ENCODE peak calls at places on chromosome 22, in ten cellular contexts. Q, M, S, V, G, K, P, T, D and J are unnamed samples. For H3K4me1 and H3K9me3, the result is how much of the 10 kb centered on the place peaks cover.

GRCh38 chr22:29967461-29967860 is 84.5 kb downstream of the MTMR3 start:
- DNase-seq in P (no peak), S (no peak), Q (no peak), K (no peak), V (no peak), G (no peak), D (no peak), M (no peak), T (no peak), J (no peak)

GRCh38 chr22:36160499-36160942 is at the start of gene APOL3:
- DNase-seq in S (peak), K (no peak), T (peak), M (peak), Q (peak), P (peak), D (no peak), G (peak), V (peak), J (peak)

GRCh38 chr22:27918351-27919221 is 470 bp downstream of the PITPNB start:
- DNase-seq in V (peak), S (peak), K (peak), T (peak), D (peak), Q (peak), P (peak), G (peak), M (peak), J (peak)

GRCh38 chr22:29480262-29480511 is 169 bp downstream of the NEFH start:
- DNase-seq in V (no peak), G (no peak), Q (no peak), D (no peak), S (no peak), T (no peak), M (no peak), K (no peak), P (no peak), J (no peak)

GRCh38 chr22:44409211-44409648 is 88.8 kb downstream of the RTL6 start:
- DNase-seq in K (no peak), S (no peak), G (no peak), D (no peak), P (no peak), T (no peak), Q (no peak), V (no peak), M (no peak), J (no peak)

GRCh38 chr22:37206841-37207821 is 5.1 kb downstream of the SSTR3 start:
- DNase-seq in T (no peak), Q (no peak), M (no peak), G (no peak), S (peak), K (no peak), V (no peak), P (no peak), D (no peak), J (no peak)

GRCh38 chr22:25627271-25627848 is 62.9 kb downstream of the GRK3 start:
- DNase-seq in T (no peak), P (no peak), S (no peak), Q (no peak), M (no peak), G (peak), K (no peak), D (no peak), V (no peak), J (no peak)

GRCh38 chr22:30572840-30573593 is 1.4 kb downstream of the GAL3ST1 start:
- DNase-seq in M (no peak), T (peak), S (no peak), Q (no peak), D (peak), P (no peak), V (peak), K (no peak), G (no peak), J (no peak)

GRCh38 chr22:40348025-40348658 is 1.8 kb downstream of the ADSL start:
- DNase-seq in T (peak), K (peak), M (peak), S (peak), P (peak), D (peak), G (peak), Q (peak), V (peak), J (peak)

GRCh38 chr22:49015993-49016908 is 811.4 kb downstream of the BRD1 start:
- DNase-seq in G (no peak), S (no peak), M (no peak), K (no peak), T (no peak), Q (no peak), V (no peak), D (no peak), P (peak), J (no peak)

GRCh38 chr22:46637711-46638600 is 17.8 kb downstream of the GRAMD4 start:
- DNase-seq in P (no peak), M (no peak), D (no peak), G (no peak), Q (no peak), S (no peak), V (no peak), T (no peak), K (no peak), J (no peak)

GRCh38 chr22:46638601-46639431 is 18.6 kb downstream of the GRAMD4 start:
- DNase-seq in P (peak), Q (no peak), D (no peak), M (no peak), K (no peak), G (peak), T (peak), S (no peak), V (peak), J (no peak)

GRCh38 chr22:46641829-46642266 is 21.7 kb downstream of the GRAMD4 start:
- DNase-seq in P (no peak), V (peak), K (no peak), S (no peak), Q (no peak), G (peak), D (no peak), M (no peak), T (no peak), J (no peak)

GRCh38 chr22:46640293-46640692 is 20.1 kb downstream of the GRAMD4 start:
- DNase-seq in G (no peak), P (no peak), Q (no peak), M (no peak), T (no peak), D (no peak), K (no peak), V (no peak), S (no peak), J (no peak)

DNA sequence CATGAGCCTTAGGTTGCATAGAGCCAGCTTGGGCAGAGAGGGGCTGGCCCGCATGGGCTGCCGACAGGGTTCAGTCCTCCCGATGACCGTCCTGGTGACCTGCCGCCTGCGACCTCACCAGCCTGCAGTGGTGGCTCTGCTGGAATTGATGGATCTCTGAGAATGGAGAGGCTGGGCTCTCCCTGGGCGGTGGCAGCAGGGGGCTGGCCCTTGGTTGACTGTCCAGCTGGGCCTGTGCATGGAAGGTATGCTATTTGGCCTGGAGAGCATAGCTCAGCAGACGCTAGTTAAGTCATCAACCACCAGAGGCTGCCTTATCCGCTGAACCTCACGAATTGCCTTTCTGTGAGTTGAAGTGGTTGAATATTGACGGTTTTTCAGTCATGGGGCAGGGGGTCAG is 19.7 kb downstream of the GRAMD4 start:
- DNase-seq in D (no peak), S (no peak), M (no peak), P (no peak), G (peak), Q (no peak), T (no peak), V (no peak), K (no peak), J (no peak)
- H3K27ac ChIP-seq in D (no peak), S (no peak), M (no peak), P (peak), G (no peak), Q (no peak), T (no peak), V (no peak), K (no peak), J (no peak)

DNA sequence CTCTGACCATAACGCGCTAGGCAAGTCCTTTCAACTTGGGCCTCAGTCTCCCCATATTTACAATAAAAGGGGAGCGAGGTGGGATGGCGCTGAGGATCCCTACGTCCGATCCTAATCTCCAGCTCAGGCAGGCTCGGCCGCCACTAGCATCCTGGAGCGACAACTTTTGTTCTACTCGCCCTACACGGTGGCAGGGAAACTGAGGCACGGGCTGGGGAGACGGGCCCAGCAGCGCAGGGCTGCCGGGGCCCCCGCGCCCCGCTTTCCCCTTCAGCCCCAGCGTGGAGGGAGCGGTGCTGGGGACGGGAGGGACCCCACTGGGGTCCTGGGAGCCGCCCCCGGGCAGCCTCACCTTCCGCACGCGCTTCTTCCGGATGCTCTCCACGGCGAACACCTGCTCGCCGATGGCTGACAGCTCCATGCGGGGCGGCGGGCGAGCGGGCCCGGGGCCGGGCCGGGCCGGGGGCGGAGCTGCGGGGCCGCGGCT is 413 bp downstream of the CBX7 start:
- DNase-seq in M (no peak), G (no peak), T (no peak), P (no peak), Q (no peak), S (no peak), K (no peak), D (no peak), V (no peak), J (no peak)
- H3K4me1 ChIP-seq in M (half or more), G (under half), T (half or more), P (half or more), Q (under half), S (under half), K (under half), D (under half), V (under half), J (under half)

DNA sequence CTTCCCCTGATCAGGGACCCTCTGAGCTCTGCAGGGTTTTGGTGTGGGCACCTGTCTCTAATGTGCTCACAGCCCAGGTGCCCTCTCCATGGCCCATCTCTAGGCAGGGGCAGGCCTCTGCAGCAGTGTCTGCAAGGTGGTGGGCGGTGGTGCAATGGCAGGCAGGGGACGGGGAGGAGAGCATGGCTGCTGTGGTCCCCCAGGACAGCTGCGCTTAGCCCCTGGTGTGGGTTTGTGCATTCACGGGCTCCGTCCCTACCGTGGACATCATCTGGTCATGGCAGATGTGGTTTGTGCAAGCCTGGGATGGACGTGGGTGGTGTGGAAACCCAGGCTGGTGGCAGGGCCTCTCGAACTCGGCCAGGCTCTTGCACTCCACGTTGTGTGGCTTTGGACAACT is 443.1 kb downstream of the TBC1D22A start:
- DNase-seq in Q (no peak), G (no peak), T (no peak), K (no peak), V (no peak), P (peak), M (no peak), D (no peak), S (no peak), J (no peak)
- H3K9me3 ChIP-seq in Q (under half), G (under half), T (under half), K (under half), V (under half), P (under half), M (under half), D (under half), S (under half), J (under half)

GRCh38 chr22:41446639-41447434 is at the start of gene TOB2:
- DNase-seq in Q (peak), T (peak), P (peak), G (peak), D (peak), K (peak), M (peak), V (peak), S (peak), J (peak)

GRCh38 chr22:41447435-41448188 is 1.0 kb upstream of the TOB2 start:
- DNase-seq in P (peak), D (peak), M (peak), K (peak), S (peak), Q (peak), T (peak), V (peak), G (peak), J (peak)

GRCh38 chr22:41448189-41448808 is 1.7 kb upstream of the TOB2 start:
- DNase-seq in P (peak), V (peak), T (peak), G (peak), D (peak), Q (peak), S (peak), K (peak), M (peak), J (peak)

GRCh38 chr22:41446057-41446501 is 522 bp downstream of the TOB2 start:
- DNase-seq in M (no peak), K (peak), T (peak), V (peak), D (no peak), S (peak), P (peak), G (no peak), Q (peak), J (no peak)

GRCh38 chr22:41449321-41449720 is 2.7 kb upstream of the TOB2 start:
- DNase-seq in P (no peak), K (no peak), T (no peak), D (no peak), V (peak), Q (no peak), S (no peak), G (no peak), M (no peak), J (no peak)
- H3K27ac ChIP-seq in P (no peak), K (peak), T (no peak), D (no peak), V (no peak), Q (peak), S (no peak), G (no peak), M (no peak), J (no peak)

GRCh38 chr22:22932512-22932941 is 44.9 kb downstream of the IGLL5 start:
- DNase-seq in M (no peak), V (no peak), S (no peak), T (no peak), Q (no peak), K (no peak), G (no peak), P (no peak), D (no peak), J (no peak)
- H3K4me1 ChIP-seq in M (under half), V (under half), S (under half), T (under half), Q (under half), K (under half), G (under half), P (under half), D (under half), J (under half)

DNA sequence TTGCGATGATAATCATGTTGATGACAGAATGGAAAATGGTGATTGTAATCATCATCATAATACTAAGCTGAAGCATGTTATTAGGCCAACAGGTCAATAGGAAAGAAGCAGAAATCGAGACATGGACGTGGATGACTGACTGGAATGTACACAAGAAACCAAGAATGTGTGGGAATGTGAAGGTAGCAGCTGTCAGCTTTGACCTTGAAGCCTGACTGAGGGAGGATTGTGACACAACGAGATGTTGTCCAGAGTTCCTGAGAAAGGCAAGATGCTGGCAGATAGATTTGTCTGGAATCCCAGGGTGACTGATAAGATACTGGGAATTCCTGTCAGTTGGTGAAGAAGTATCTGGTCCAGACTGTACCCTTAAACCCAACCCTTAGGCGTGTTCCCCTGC is 108.5 kb downstream of the SYN3 start:
- DNase-seq in T (no peak), V (no peak), Q (no peak), P (no peak), K (peak), G (no peak), D (no peak), M (no peak), S (no peak), J (no peak)
- H3K9me3 ChIP-seq in T (under half), V (under half), Q (under half), P (under half), K (under half), G (under half), D (under half), M (under half), S (under half), J (under half)